ENCODE peak calls at places on chromosomes 11 and 22, in eight cellular contexts. K is lower lobe of right lung; U is CD8-positive, alpha-beta memory T cell; O is body of pancreas; C is CD4-positive, alpha-beta memory T cell; F is heart right ventricle; T is ovary; Y is right cardiac atrium. N is an unnamed sample.

GRCh38 chr22:20567371-20567847 is 60.0 kb downstream of the MED15 start:
- DNase-seq in C (no peak), U (no peak), Y (no peak), O (no peak), F (no peak), T (no peak), K (no peak), N (no peak)

GRCh38 chr11:27310710-27311109 is 52.3 kb downstream of the CCDC34 start:
- DNase-seq in C (no peak), O (no peak), U (no peak), F (no peak), K (no peak), T (no peak), Y (no peak), N (no peak)

GRCh38 chr11:83641511-83641910 is 355.3 kb upstream of the CCDC90B start:
- DNase-seq in Y (peak; percentile 40), O (no peak), K (no peak), U (no peak), T (no peak), C (no peak), F (peak; percentile 51), N (no peak)

GRCh38 chr11:100785148-100785983 is 98.3 kb downstream of the ARHGAP42 start:
- DNase-seq in U (no peak), F (peak; percentile 31), T (no peak), Y (no peak), K (peak; percentile 48), C (no peak), O (no peak), N (no peak)

GRCh38 chr11:90916706-90917105 is 693.9 kb upstream of the CHORDC1 start:
- DNase-seq in C (no peak), Y (no peak), F (no peak), O (no peak), T (no peak), K (no peak), U (no peak), N (no peak)

GRCh38 chr11:58028687-58029411 is 1.9 kb upstream of the OR6Q1 start:
- DNase-seq in O (peak; percentile 25), T (no peak), U (no peak), Y (no peak), C (no peak), F (no peak), K (no peak), N (no peak)

GRCh38 chr22:20582171-20582511 is 74.7 kb downstream of the MED15 start:
- DNase-seq in K (peak; percentile 42), Y (no peak), U (no peak), O (no peak), F (no peak), T (no peak), C (no peak), N (no peak)

GRCh38 chr22:19056951-19057401 is 65.2 kb downstream of the DGCR2 start:
- DNase-seq in Y (no peak), F (no peak), U (no peak), O (no peak), K (peak; percentile 36), C (no peak), T (no peak), N (no peak)

GRCh38 chr11:1310315-1310687 is 869 bp upstream of the TOLLIP start:
- DNase-seq in O (no peak), U (no peak), K (no peak), Y (no peak), C (peak; percentile 30), F (no peak), T (no peak), N (no peak)

GRCh38 chr11:68659158-68659921 is 25.0 kb upstream of the GAL start:
- DNase-seq in O (peak; percentile 66), F (peak; percentile 71), Y (peak; percentile 84), U (no peak), K (no peak), T (peak; percentile 90), C (no peak), N (no peak)

GRCh38 chr11:126511475-126512115 is 156.1 kb downstream of the ST3GAL4 start:
- DNase-seq in F (no peak), C (no peak), O (no peak), Y (no peak), T (no peak), U (no peak), K (no peak), N (no peak)

GRCh38 chr11:72951193-72951592 is 137.0 kb downstream of the ATG16L2 start:
- DNase-seq in T (no peak), C (no peak), O (peak; percentile 11), K (peak; percentile 51), F (no peak), Y (no peak), U (no peak), N (no peak)

GRCh38 chr11:61841636-61842332 is 13.7 kb downstream of the FADS2 start:
- DNase-seq in K (no peak), U (no peak), Y (no peak), O (no peak), C (no peak), T (no peak), F (peak; percentile 41), N (no peak)

GRCh38 chr11:71153005-71153395 is 99.4 kb downstream of the SHANK2 start:
- DNase-seq in F (no peak), Y (no peak), U (no peak), T (no peak), O (peak; percentile 34), K (no peak), C (no peak), N (no peak)

GRCh38 chr11:7668911-7669310 is 4.4 kb downstream of the CYB5R2 start:
- DNase-seq in U (no peak), Y (no peak), K (no peak), O (no peak), T (no peak), F (no peak), C (no peak), N (no peak)

GRCh38 chr11:11107081-11107480 is 246.0 kb downstream of the CSNK2A3 start:
- DNase-seq in U (no peak), Y (no peak), K (no peak), T (no peak), C (no peak), O (no peak), F (no peak), N (no peak)

GRCh38 chr22:45389546-45389945 is 23.9 kb downstream of the SMC1B start:
- DNase-seq in T (no peak), O (no peak), U (no peak), F (no peak), K (no peak), Y (no peak), C (no peak), N (no peak)

GRCh38 chr22:20177217-20177911 is 26.5 kb upstream of the CCDC188 start:
- DNase-seq in C (no peak), K (no peak), O (no peak), U (no peak), T (no peak), Y (no peak), F (no peak), N (no peak)

GRCh38 chr11:70742553-70743291 is 344.4 kb downstream of the CTTN start:
- DNase-seq in Y (no peak), C (no peak), T (no peak), O (peak; percentile 75), K (peak; percentile 46), U (no peak), F (no peak), N (no peak)

GRCh38 chr11:1473786-1474185 is 12.8 kb downstream of the MOB2 start:
- DNase-seq in O (no peak), T (no peak), K (peak; percentile 20), F (no peak), C (no peak), Y (no peak), U (no peak), N (no peak)

DNA sequence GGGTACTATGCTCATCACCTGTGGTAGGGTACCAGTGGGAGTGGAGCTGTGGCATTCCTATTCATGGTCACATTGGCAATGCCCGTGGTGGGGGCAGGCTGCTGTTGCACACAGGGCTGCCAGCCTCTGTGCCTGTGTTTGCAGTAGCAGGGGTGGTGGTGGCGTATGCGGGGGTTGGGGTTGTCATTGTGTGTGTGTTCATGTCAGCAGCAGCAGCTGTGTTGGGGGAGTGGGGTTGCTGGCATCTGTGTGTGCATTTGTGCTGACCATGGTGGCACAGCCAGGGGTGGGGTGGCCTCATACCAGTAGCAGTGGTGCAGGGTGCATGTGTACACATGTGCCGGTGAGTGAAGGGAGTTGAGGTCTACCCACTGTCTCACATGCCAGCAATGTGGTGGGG is 34.4 kb downstream of the TMEM225 start:
- DNase-seq in F (no peak), T (no peak), K (no peak), U (no peak), Y (no peak), C (no peak), O (no peak), N (no peak)
- H3K4me1 ChIP-seq in F (no peaks in the 10 kb centered on the region), T (no peaks in the 10 kb centered on the region), K (no peaks in the 10 kb centered on the region), U (no peaks in the 10 kb centered on the region), Y (no peaks in the 10 kb centered on the region), C (no peaks in the 10 kb centered on the region), O (no peaks in the 10 kb centered on the region), N (no peaks in the 10 kb centered on the region)

GRCh38 chr11:122785156-122785605 is 53.1 kb upstream of the CRTAM start:
- DNase-seq in Y (no peak), F (no peak), T (peak; percentile 12), U (no peak), C (no peak), O (no peak), K (no peak), N (no peak)
- H3K27ac ChIP-seq in Y (no peak overlapping the region), F (no peak overlapping the region), T (peak overlapping the region; percentile 63), U (no peak overlapping the region), C (no peak overlapping the region), O (no peak overlapping the region), K (peak overlapping the region; percentile 61), N (no peak overlapping the region)

DNA sequence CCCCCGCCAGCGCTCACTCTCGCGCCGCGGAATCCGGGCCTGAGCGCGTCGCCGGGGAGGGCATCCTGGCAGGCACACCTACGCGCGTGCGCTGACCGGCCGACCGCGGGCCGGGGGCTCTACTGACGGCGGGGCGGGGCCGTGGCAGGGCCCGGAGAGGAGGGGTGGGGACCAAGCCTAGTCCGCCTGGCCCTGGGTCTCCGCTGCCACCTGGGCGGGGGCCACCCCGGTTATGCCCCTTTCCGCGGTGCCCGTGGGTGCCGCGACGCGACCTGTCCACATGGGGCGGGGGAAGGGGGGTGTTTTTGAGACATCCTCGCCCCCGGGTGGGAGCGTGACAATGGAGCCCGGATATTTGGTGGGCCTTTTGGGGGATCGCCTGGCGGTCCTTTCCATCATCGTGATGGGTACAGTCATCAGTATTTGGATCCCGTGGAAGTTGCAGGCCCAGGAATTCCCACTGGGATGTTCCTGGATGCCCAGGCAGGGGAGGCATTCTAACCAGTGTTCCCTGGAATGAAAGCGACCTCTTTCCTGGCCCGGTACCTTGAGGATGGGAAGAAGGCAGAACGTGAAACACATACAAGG is 2.2 kb downstream of the NCAM1 start:
- DNase-seq in F (no peak), K (no peak), Y (peak; percentile 13), O (no peak), T (no peak), U (no peak), C (no peak), N (no peak)
- H3K27me3 ChIP-seq in F (peaks cover 90% of the 10 kb centered on the region), K (peaks cover 69% of the 10 kb centered on the region), Y (no peaks in the 10 kb centered on the region), O (no peaks in the 10 kb centered on the region), T (no peaks in the 10 kb centered on the region), U (peaks cover 18% of the 10 kb centered on the region), C (peaks cover 20% of the 10 kb centered on the region), N (no peaks in the 10 kb centered on the region)

GRCh38 chr22:32699686-32700085 is 101.8 kb upstream of the TIMP3 start:
- DNase-seq in F (no peak), Y (no peak), K (no peak), U (no peak), O (no peak), C (no peak), T (no peak), N (no peak)
- H3K4me1 ChIP-seq in F (peaks cover 21% of the 10 kb centered on the region), Y (no peaks in the 10 kb centered on the region), K (peaks cover 13% of the 10 kb centered on the region), U (no peaks in the 10 kb centered on the region), O (no peaks in the 10 kb centered on the region), C (no peaks in the 10 kb centered on the region), T (no peaks in the 10 kb centered on the region), N (no peaks in the 10 kb centered on the region)

GRCh38 chr22:37660709-37661045 is 2.2 kb downstream of the PDXP start:
- DNase-seq in C (no peak), U (no peak), T (no peak), K (no peak), O (no peak), Y (no peak), F (no peak), N (no peak)
- H3K27ac ChIP-seq in C (no peak overlapping the region), U (peak overlapping the region; percentile 6), T (peak overlapping the region; percentile 6), K (peak overlapping the region; percentile 31), O (peak overlapping the region; percentile 25), Y (peak overlapping the region; percentile 94), F (peak overlapping the region; percentile 74), N (no peak overlapping the region)

N was measured in naive thymus-derived CD4-positive, alpha-beta T cell.